ENCODE peak calls at places on chromosomes 7 and 10, in four cellular contexts. K, T, G and B are unnamed samples.

GRCh38 chr7:41693150-41693997 is 9.5 kb downstream of the INHBA start:
- DNase-seq in K (peak), T (no peak), G (no peak), B (no peak)

GRCh38 chr7:51590746-51591145 is 274.1 kb upstream of the COBL start:
- DNase-seq in K (no peak), T (peak), G (no peak), B (no peak)

GRCh38 chr7:44217133-44217714 is 16.4 kb downstream of the YKT6 start:
- DNase-seq in T (peak), G (no peak), K (no peak), B (no peak)

GRCh38 chr10:100175873-100176272 is 10.0 kb downstream of the ERLIN1 start:
- DNase-seq in G (no peak), T (no peak), K (no peak), B (no peak)

GRCh38 chr10:102400061-102400460 is 4.6 kb downstream of the NFKB2 start:
- DNase-seq in K (no peak), T (no peak), G (no peak), B (no peak)

GRCh38 chr7:28081016-28081415 is 99.6 kb downstream of the JAZF1 start:
- DNase-seq in K (peak), G (no peak), T (no peak), B (no peak)

GRCh38 chr7:16993543-16993942 is 111.8 kb upstream of the AGR3 start:
- DNase-seq in K (peak), G (no peak), T (no peak), B (no peak)

GRCh38 chr7:100396421-100396982 is 23.2 kb downstream of the PILRA start:
- DNase-seq in T (no peak), G (no peak), K (no peak), B (peak)

GRCh38 chr7:142866361-142867096 is 11.7 kb downstream of the EPHB6 start:
- DNase-seq in G (peak), K (no peak), T (peak), B (peak)
- TF ChIP-seq CTCF in G (peak), K (peak), T (peak), B (peak)

DNA sequence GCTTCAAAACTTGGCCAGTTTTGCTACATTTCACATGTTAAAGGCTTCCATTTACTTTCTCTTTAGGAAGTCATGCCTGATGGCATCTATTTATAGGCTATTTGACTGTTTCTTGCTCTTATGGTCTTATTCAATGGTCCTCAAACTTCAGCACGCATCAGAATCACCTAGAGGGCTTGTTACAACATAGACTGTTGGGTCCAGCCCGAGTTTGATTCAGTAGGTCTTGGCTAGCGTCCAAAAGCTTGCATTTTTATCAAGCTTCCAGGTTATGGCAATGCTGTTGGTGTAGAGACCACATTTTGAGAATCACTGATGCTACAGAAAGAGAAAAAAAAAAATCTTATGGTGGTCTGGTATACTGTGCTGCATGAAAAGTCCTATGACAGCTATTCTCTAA is 52.0 kb downstream of the MTPN start:
- DNase-seq in T (no peak), K (no peak), G (no peak), B (no peak)
- TF ChIP-seq CTCF in T (no peak), K (no peak), G (no peak), B (no peak)

GRCh38 chr10:60463726-60464125 is 74.1 kb upstream of the ANK3 start:
- DNase-seq in K (no peak), T (no peak), G (no peak), B (no peak)

GRCh38 chr10:60467202-60467546 is 77.5 kb upstream of the ANK3 start:
- DNase-seq in T (no peak), G (no peak), K (no peak), B (no peak)

GRCh38 chr10:60465801-60466200 is 76.1 kb upstream of the ANK3 start:
- DNase-seq in G (no peak), K (no peak), T (no peak), B (no peak)

GRCh38 chr10:60464659-60465058 is 75.0 kb upstream of the ANK3 start:
- DNase-seq in G (no peak), T (no peak), K (no peak), B (no peak)

DNA sequence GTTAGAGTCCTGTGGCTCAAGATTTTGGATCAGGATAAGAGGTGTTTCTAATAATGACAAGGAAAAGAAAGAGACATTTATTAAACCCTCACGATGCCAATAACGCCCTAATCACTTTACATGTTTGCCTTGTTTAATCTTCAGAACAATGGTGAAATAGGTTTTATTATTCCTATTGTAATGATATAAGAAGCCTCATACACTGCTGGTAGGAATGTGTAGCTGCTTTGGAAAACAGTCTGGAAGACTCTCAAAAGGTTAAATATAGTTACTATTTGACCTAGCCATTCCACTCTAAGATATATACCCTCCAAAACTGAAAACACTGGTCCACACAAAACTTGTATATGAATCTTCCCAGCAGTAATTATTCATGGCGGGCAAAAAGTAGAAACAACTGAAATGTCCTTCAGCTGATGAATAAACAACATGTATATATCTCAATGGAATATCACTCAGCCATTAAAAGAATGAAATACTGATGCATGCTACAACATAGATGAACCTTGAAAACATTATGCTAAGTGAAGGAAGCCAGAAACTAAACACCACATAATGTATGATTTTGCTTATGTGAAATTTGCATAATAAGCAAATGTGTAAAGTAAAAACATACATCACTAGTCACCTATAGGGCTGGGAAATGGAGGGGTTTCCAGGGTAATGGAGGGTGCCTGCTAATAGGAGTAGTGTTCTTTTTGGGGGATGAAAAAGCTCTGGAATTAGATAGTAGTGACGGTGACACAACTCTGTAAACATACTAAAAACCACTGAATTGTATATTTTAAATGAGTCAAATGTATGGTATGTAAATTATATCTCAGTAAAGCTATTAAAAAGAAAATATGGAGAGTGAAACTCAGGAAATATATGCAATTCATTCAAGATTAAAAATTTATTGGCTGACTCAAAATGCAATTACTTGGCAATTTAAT is 76.9 kb upstream of the ANK3 start:
- DNase-seq in G (no peak), T (no peak), K (no peak), B (no peak)
- TF ChIP-seq CTCF in G (no peak), T (no peak), K (no peak), B (no peak)

DNA sequence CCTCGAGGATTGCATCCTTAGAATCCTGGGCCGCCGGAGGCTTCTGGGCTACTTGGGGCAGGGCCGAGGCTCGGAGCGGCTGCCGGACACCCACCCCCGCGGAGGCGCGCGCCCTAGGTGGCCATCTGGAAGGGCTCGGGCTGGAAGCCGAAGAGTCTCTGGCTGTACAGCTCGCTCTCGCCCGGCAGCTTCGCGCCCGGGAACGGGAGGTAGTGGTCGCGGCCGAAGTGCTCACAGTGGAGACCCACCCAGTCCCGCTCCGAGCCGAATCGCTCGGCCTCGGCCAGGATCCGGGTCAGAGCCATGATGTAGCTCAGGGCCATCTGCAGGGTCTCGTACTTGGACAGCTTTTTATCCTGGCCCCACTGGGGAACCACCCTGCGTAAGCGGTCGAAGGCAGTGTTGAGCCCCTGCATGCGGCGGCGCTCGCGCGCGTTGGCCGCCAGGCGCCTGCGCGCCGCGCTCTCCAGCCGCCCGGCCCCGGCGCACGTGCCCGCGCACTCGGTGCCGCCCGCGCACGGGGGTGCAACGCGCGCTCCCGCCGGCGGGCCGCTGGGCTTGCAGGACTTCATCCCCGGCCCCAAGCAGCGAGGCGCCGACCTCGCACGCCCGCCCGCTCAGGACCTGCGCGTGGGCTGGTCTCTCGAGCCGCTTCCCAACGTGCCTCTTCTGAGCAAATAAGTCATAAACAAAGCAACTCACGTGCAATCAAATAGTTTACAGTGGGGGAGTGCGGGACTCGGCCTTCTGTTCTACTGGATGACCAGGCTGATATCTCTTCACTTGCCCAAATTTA is 609 bp downstream of the ATOH7 start:
- DNase-seq in T (peak), K (peak), G (peak), B (peak)
- TF ChIP-seq CTCF in T (no peak), K (no peak), G (peak), B (no peak)

GRCh38 chr7:140348161-140348849 is 50.0 kb downstream of the SLC37A3 start:
- DNase-seq in G (no peak), T (no peak), K (no peak), B (no peak)

GRCh38 chr7:140345426-140345825 is 52.9 kb downstream of the SLC37A3 start:
- DNase-seq in G (no peak), T (no peak), K (no peak), B (no peak)

GRCh38 chr7:140347218-140347617 is 51.1 kb downstream of the SLC37A3 start:
- DNase-seq in T (no peak), G (no peak), K (no peak), B (no peak)

GRCh38 chr7:140342732-140343514 is 55.4 kb downstream of the SLC37A3 start:
- DNase-seq in K (no peak), G (peak), T (peak), B (peak)
- TF ChIP-seq CTCF in K (peak), G (peak), T (no peak), B (peak)

GRCh38 chr10:77310288-77310687 is 327.3 kb downstream of the KCNMA1 start:
- DNase-seq in K (no peak), G (no peak), T (no peak), B (no peak)
- TF ChIP-seq CTCF in K (no peak), G (no peak), T (no peak), B (no peak)

GRCh38 chr10:75291800-75292199 is 56.0 kb upstream of the COMTD1 start:
- DNase-seq in T (no peak), G (no peak), K (no peak), B (no peak)
- TF ChIP-seq CTCF in T (no peak), G (no peak), K (no peak), B (no peak)